ENCODE peak calls at places on chromosomes 13 and 19, in four cellular contexts. N is IMR-90, C is A549, D is stomach. M is an unnamed sample. For H3K4me1, the result is how much of the 10 kb centered on the place peaks cover.

GRCh38 chr19:8396563-8397203 is 6.5 kb downstream of the RAB11B start:
- DNase-seq in N (peak), C (peak), D (peak), M (peak)

GRCh38 chr13:26980099-26981031 is 191.2 kb downstream of the USP12 start:
- DNase-seq in N (no peak), C (no peak), D (no peak), M (no peak)

GRCh38 chr19:46192990-46193650 is 36.4 kb upstream of the IGFL1 start:
- DNase-seq in N (peak), C (peak), D (no peak), M (no peak)

GRCh38 chr19:7145494-7145893 is 76.0 kb downstream of the ZNF557 start:
- DNase-seq in N (no peak), C (no peak), D (no peak), M (no peak)

GRCh38 chr19:47022140-47022536 is 2.5 kb downstream of the NPAS1 start:
- DNase-seq in N (no peak), C (no peak), D (no peak), M (no peak)

GRCh38 chr19:45779231-45780145 is 2.8 kb downstream of the DMPK start:
- DNase-seq in N (no peak), C (peak), D (peak), M (peak)

GRCh38 chr19:12838893-12839656 is 760 bp downstream of the MAST1 start:
- DNase-seq in N (no peak), C (no peak), D (no peak), M (no peak)

GRCh38 chr19:33459220-33459619 is 62.4 kb downstream of the PEPD start:
- DNase-seq in N (no peak), C (no peak), D (no peak), M (no peak)

GRCh38 chr19:4967738-4968461 is 1.0 kb upstream of the KDM4B start:
- DNase-seq in N (no peak), C (no peak), D (no peak), M (no peak)

DNA sequence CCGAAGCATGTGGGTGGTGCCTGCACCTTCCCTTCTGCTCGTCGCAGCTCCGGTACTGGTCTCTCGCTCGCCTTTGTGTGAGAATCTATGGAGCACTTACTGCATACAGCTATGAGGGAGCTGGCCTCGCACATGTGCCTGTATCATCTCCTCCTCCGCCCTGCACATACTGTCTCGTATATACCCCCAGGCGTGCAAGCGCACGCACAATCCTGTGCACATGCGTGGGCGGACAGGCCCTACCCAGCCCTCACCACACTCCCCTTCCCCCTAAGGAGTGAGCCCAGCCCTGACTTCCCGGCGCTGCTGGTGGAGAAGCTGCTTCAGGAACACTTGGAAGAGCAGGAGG is 8.7 kb downstream of the PIK3R2 start:
- DNase-seq in N (no peak), C (no peak), D (no peak), M (no peak)
- TF ChIP-seq POLR2A in N (no peak), C (no peak), D (no peak), M (no peak)

DNA sequence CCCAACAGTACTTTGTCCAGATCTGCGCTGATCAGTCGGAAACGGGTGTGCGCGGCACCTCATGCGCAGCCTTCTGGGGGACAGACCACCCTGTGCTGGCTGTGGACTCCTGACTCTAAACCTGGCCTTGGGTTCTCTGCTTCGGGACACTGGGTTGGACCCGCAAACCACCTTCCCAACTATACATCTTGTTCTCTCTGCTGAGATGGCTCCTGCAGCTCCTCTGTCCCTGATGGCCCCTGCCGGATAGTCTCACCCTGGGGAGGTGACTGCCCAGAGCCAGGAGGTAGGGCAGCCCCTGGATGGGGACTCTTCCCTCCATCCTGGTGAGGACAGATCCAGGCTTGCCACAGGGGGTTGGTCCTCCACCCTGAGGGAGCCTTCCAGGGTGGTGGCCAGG is 23.3 kb downstream of the RFX1 start:
- DNase-seq in N (no peak), C (no peak), D (no peak), M (no peak)
- H3K4me1 ChIP-seq in N (under half), C (under half), D (under half), M (under half)

GRCh38 chr13:112721198-112722104 is 31.6 kb downstream of the ATP11A start:
- DNase-seq in N (no peak), C (no peak), D (no peak), M (no peak)
- H3K27ac ChIP-seq in N (peak), C (no peak), D (no peak), M (peak)

GRCh38 chr19:3375221-3376088 is 9.1 kb downstream of the NFIC start:
- DNase-seq in N (peak), C (no peak), D (peak), M (peak)
- TF ChIP-seq POLR2A in N (no peak), C (no peak), D (no peak), M (no peak)

DNA sequence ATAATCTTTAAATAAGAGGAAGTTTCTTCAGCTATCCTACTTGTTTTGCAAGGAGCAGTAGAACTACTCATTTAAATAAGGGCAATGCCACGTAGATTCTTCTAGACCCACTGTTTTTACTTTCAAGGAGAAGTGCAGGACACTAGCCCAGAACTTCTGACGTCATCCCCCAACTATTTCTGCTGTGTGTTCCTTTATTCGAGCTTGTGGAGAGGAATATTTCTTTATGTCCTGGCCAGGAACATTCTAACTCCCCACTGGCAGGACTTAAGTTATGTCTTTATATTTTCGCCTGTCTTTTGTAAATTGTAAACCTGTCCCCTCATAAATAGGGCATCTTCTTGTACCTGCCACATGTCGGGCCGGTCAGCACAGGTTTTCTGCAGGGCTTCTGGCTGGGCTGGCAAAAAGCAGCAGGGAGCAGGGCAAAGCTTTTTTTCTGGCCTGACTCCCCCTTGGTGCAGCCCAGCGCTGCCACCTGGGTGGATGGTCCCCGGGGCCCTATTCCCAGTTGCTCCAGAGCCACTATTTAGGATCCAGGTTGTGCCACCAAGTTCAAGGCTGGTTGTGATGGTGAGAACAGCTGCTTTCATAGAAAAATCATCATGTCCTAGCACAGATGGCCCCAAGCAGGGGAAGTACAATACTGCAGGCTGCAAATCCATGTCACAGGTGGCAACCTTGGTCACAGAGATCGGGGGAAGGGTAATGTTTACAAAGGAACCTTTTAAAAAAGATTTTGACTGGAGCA is 1.8 kb downstream of the MBNL2 start:
- DNase-seq in N (peak), C (peak), D (peak), M (peak)
- H3K4me1 ChIP-seq in N (under half), C (under half), D (under half), M (under half)

M was measured in thyroid gland.